ENCODE peak calls at places on chromosomes 12 and 14, in four cellular contexts. One of them, this sample, is unnamed.

GRCh38 chr12:50936821-50937220 is 15.5 kb upstream of the HIGD1C start:
- DNase-seq in heart right ventricle: no peak
- DNase-seq in kidney: no peak
- DNase-seq in retinal pigment epithelial cell: no peak
- DNase-seq in this sample: no peak

GRCh38 chr14:104888489-104889373 is 23.7 kb downstream of the CEP170B start:
- DNase-seq in kidney: peak; percentile 69
- DNase-seq in retinal pigment epithelial cell: no peak
- DNase-seq in heart right ventricle: no peak
- DNase-seq in this sample: no peak

GRCh38 chr12:68291396-68292036 is 38.1 kb upstream of the IL22 start:
- DNase-seq in heart right ventricle: no peak
- DNase-seq in kidney: no peak
- DNase-seq in retinal pigment epithelial cell: no peak
- DNase-seq in this sample: no peak

GRCh38 chr12:132169376-132169775 is 25.1 kb downstream of the NOC4L start:
- DNase-seq in heart right ventricle: no peak
- DNase-seq in retinal pigment epithelial cell: no peak
- DNase-seq in kidney: peak; percentile 77
- DNase-seq in this sample: no peak

GRCh38 chr14:31843361-31844091 is 233.6 kb upstream of the ARHGAP5 start:
- DNase-seq in heart right ventricle: no peak
- DNase-seq in kidney: no peak
- DNase-seq in retinal pigment epithelial cell: no peak
- DNase-seq in this sample: no peak

GRCh38 chr14:69980457-69981414 is 101.5 kb downstream of the SMOC1 start:
- DNase-seq in retinal pigment epithelial cell: no peak
- DNase-seq in heart right ventricle: no peak
- DNase-seq in kidney: no peak
- DNase-seq in this sample: no peak

GRCh38 chr12:46794593-46795190 is 31.1 kb downstream of the SLC38A4 start:
- DNase-seq in kidney: no peak
- DNase-seq in heart right ventricle: no peak
- DNase-seq in retinal pigment epithelial cell: no peak
- DNase-seq in this sample: no peak

GRCh38 chr14:49966971-49967630 is 74.2 kb downstream of the ARF6 start:
- DNase-seq in heart right ventricle: no peak
- DNase-seq in kidney: no peak
- DNase-seq in retinal pigment epithelial cell: no peak
- DNase-seq in this sample: no peak

GRCh38 chr14:61193471-61193870 is 87.7 kb downstream of the TMEM30B start:
- DNase-seq in heart right ventricle: no peak
- DNase-seq in retinal pigment epithelial cell: no peak
- DNase-seq in kidney: no peak
- DNase-seq in this sample: no peak

GRCh38 chr12:121467638-121468403 is 67.9 kb downstream of the RNF34 start:
- DNase-seq in heart right ventricle: peak; percentile 27
- DNase-seq in kidney: peak; percentile 90
- DNase-seq in retinal pigment epithelial cell: no peak
- DNase-seq in this sample: no peak

GRCh38 chr12:28172434-28173030 is 17.7 kb upstream of the CCDC91 start:
- DNase-seq in heart right ventricle: no peak
- DNase-seq in kidney: no peak
- DNase-seq in retinal pigment epithelial cell: peak; percentile 18
- DNase-seq in this sample: no peak

GRCh38 chr12:48794870-48795269 is 6.0 kb upstream of the ADCY6 start:
- DNase-seq in retinal pigment epithelial cell: no peak
- DNase-seq in heart right ventricle: no peak
- DNase-seq in kidney: no peak
- DNase-seq in this sample: no peak

GRCh38 chr14:89367449-89368120 is 49.4 kb downstream of the FOXN3 start:
- DNase-seq in heart right ventricle: no peak
- DNase-seq in retinal pigment epithelial cell: no peak
- DNase-seq in kidney: no peak
- DNase-seq in this sample: no peak

GRCh38 chr12:104507672-104508071 is 50.9 kb downstream of the CHST11 start:
- DNase-seq in kidney: no peak
- DNase-seq in retinal pigment epithelial cell: no peak
- DNase-seq in heart right ventricle: no peak
- DNase-seq in this sample: no peak

GRCh38 chr12:41981758-41982157 is 162.9 kb downstream of the GXYLT1 start:
- DNase-seq in kidney: no peak
- DNase-seq in retinal pigment epithelial cell: no peak
- DNase-seq in heart right ventricle: no peak
- DNase-seq in this sample: no peak

GRCh38 chr12:68915055-68915454 is 17.9 kb downstream of the CPM start:
- DNase-seq in retinal pigment epithelial cell: no peak
- DNase-seq in heart right ventricle: no peak
- DNase-seq in kidney: no peak
- DNase-seq in this sample: no peak

GRCh38 chr14:42299692-42300091 is 693.0 kb downstream of the LRFN5 start:
- DNase-seq in kidney: no peak
- DNase-seq in heart right ventricle: no peak
- DNase-seq in retinal pigment epithelial cell: no peak
- DNase-seq in this sample: peak; percentile 3

DNA sequence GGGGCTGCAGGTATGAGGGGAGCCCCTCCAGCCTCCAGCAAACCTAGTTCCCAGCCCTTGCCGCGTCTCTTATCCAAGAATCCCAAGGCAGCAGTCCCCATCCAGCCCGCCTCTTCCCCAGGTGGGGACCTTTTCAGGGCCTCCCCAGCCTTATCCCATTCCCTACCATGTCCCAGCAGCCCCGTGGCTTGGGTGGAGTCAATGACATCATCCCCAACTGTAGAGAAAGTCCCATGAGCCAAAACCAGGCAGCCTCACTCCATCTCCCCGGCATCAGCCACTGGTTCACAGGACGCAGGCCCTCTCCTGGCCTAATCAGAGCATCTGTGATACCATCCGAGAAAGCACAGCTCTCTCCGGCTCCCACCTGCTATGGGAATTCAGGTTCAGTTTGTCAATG is 131.0 kb downstream of the NCOR2 start:
- DNase-seq in kidney: no peak
- DNase-seq in retinal pigment epithelial cell: no peak
- DNase-seq in heart right ventricle: no peak
- DNase-seq in this sample: no peak
- H3K4me3 ChIP-seq in kidney: no peak overlapping the region
- H3K4me3 ChIP-seq in retinal pigment epithelial cell: no peak overlapping the region
- H3K4me3 ChIP-seq in heart right ventricle: no peak overlapping the region
- H3K4me3 ChIP-seq in this sample: no peak overlapping the region

DNA sequence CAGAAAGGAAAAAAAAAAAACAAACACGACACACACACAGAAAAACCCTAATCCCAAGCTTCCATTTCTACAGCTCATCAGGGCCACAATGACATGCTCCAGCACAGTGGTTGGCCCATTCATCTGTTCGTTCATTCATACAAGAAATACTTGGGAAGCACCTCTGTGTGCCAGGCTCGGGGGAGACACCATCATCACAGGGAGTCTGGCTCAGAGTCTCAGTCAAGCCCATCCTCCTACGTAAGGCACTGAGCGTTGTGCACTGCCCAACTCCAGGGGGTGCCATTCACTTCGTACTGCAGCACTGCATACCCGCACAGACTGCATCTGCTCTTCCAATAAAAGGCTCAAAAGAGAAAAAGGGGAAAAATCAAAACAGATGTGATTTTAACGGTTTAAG is 15.3 kb downstream of the VPS37B start:
- DNase-seq in heart right ventricle: no peak
- DNase-seq in kidney: no peak
- DNase-seq in retinal pigment epithelial cell: no peak
- DNase-seq in this sample: no peak
- TF ChIP-seq CTCF in heart right ventricle: peak; percentile 32
- TF ChIP-seq CTCF in kidney: peak; percentile 23
- TF ChIP-seq CTCF in retinal pigment epithelial cell: peak; percentile 51
- TF ChIP-seq CTCF in this sample: peak; percentile 59

GRCh38 chr14:24924544-24924943 is 125.4 kb downstream of the STXBP6 start:
- DNase-seq in heart right ventricle: no peak
- DNase-seq in kidney: no peak
- DNase-seq in retinal pigment epithelial cell: no peak
- DNase-seq in this sample: no peak

GRCh38 chr14:24920265-24921080 is 129.5 kb downstream of the STXBP6 start:
- DNase-seq in kidney: no peak
- DNase-seq in retinal pigment epithelial cell: no peak
- DNase-seq in heart right ventricle: no peak
- DNase-seq in this sample: no peak

GRCh38 chr14:24918822-24919221 is 131.1 kb downstream of the STXBP6 start:
- DNase-seq in heart right ventricle: no peak
- DNase-seq in retinal pigment epithelial cell: no peak
- DNase-seq in kidney: no peak
- DNase-seq in this sample: no peak

GRCh38 chr14:24915958-24916595 is 133.9 kb downstream of the STXBP6 start:
- DNase-seq in retinal pigment epithelial cell: no peak
- DNase-seq in heart right ventricle: no peak
- DNase-seq in kidney: no peak
- DNase-seq in this sample: no peak

DNA sequence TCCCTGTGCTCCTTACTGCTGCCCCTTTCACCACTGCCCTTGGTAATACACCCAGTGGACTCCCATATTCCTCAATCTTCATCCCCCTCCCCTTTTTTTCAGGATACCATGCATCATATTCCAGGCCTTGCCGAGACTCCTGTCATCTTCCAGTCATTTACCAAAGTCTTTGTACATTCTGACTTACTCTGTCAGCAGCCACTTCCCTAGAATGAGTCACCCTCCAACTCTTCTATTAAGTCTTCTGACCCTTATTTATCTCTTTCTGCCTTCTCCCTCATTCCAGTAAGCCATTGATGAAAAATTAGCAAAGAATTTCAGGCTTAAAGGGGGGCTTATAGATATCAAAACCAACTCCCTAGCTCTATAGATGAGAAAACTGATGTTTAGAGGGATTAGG is 128.0 kb downstream of the STXBP6 start:
- DNase-seq in retinal pigment epithelial cell: no peak
- DNase-seq in heart right ventricle: no peak
- DNase-seq in kidney: no peak
- DNase-seq in this sample: peak; percentile 6
- H3K4me3 ChIP-seq in retinal pigment epithelial cell: no peak overlapping the region
- H3K4me3 ChIP-seq in heart right ventricle: no peak overlapping the region
- H3K4me3 ChIP-seq in kidney: no peak overlapping the region
- H3K4me3 ChIP-seq in this sample: no peak overlapping the region

DNA sequence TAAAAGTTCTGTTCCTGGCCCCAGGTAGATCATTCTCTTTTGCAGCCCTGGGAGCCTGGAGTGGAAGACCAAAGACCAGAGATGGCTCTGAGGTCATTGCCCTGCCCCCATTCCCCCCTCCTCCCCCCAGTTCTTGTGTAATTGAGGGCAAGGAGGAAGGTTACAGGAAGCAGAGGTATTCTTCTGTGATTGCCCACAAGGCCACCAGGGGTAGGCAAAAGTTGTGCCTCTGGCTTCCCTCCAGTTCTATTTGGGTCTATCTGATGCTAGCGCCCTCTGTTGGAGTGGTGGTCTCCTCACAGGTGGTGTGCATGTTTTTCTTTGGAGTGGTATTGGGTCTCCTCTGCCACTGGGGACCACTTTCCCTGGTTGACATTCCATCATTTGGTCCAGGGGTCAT is 41.2 kb upstream of the CRY1 start:
- DNase-seq in heart right ventricle: no peak
- DNase-seq in retinal pigment epithelial cell: no peak
- DNase-seq in kidney: no peak
- DNase-seq in this sample: no peak
- TF ChIP-seq CTCF in heart right ventricle: no peak
- TF ChIP-seq CTCF in retinal pigment epithelial cell: peak; percentile 40
- TF ChIP-seq CTCF in kidney: no peak
- TF ChIP-seq CTCF in this sample: peak; percentile 57

DNA sequence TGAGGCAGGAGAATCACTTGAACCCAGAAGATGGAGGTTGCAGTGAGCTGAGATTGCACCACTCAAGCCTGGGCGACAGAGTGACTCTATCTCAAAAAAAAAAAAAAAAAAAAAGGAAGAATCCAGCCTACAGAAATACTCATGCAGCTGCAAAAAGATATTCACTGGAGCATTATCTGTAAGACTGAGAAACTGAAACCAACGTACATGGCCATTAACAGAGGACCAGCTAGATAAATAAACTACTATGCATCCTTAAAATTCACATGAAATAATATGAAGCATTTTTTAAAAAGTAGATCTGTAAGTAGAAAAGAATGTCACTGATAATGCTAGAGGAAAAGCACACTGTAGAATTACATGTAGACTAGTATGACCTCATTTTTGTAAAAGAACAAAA is 3.5 kb downstream of the SLC7A7 start:
- DNase-seq in kidney: no peak
- DNase-seq in heart right ventricle: no peak
- DNase-seq in retinal pigment epithelial cell: no peak
- DNase-seq in this sample: no peak
- H3K4me3 ChIP-seq in kidney: peak overlapping the region; percentile 29
- H3K4me3 ChIP-seq in heart right ventricle: no peak overlapping the region
- H3K4me3 ChIP-seq in retinal pigment epithelial cell: no peak overlapping the region
- H3K4me3 ChIP-seq in this sample: no peak overlapping the region

GRCh38 chr14:98181768-98182167 is 1090.2 kb downstream of the BCL11B start:
- DNase-seq in kidney: no peak
- DNase-seq in retinal pigment epithelial cell: no peak
- DNase-seq in heart right ventricle: no peak
- DNase-seq in this sample: no peak
- TF ChIP-seq CTCF in kidney: no peak
- TF ChIP-seq CTCF in retinal pigment epithelial cell: no peak
- TF ChIP-seq CTCF in heart right ventricle: no peak
- TF ChIP-seq CTCF in this sample: no peak

GRCh38 chr14:90759370-90760054 is 56.7 kb downstream of the TTC7B start:
- DNase-seq in heart right ventricle: no peak
- DNase-seq in kidney: no peak
- DNase-seq in retinal pigment epithelial cell: no peak
- DNase-seq in this sample: no peak
- H3K4me3 ChIP-seq in heart right ventricle: no peak overlapping the region
- H3K4me3 ChIP-seq in kidney: no peak overlapping the region
- H3K4me3 ChIP-seq in retinal pigment epithelial cell: no peak overlapping the region
- H3K4me3 ChIP-seq in this sample: no peak overlapping the region

GRCh38 chr14:75278422-75279152 is at the start of gene FOS:
- DNase-seq in heart right ventricle: peak; percentile 96
- DNase-seq in retinal pigment epithelial cell: peak; percentile 91
- DNase-seq in kidney: peak; percentile 97
- DNase-seq in this sample: no peak
- TF ChIP-seq CTCF in heart right ventricle: no peak
- TF ChIP-seq CTCF in retinal pigment epithelial cell: no peak
- TF ChIP-seq CTCF in kidney: no peak
- TF ChIP-seq CTCF in this sample: no peak

This sample was measured in epithelial cell of proximal tubule.